ENCODE peak calls at places on chromosomes 1 and 21, in six cellular contexts. One of them, this sample, is unnamed.
A peak's percentile ranks its signal among the peaks of the same experiment; 100 is the strongest.

GRCh38 chr21:24217141-24217540 is 1390.1 kb downstream of the MRPL39 start:
- DNase-seq in body of pancreas: no peak
- DNase-seq in ovary: no peak
- DNase-seq in endothelial cell of umbilical vein: no peak
- DNase-seq in Peyer's patch: no peak
- DNase-seq in thyroid gland: no peak
- DNase-seq in this sample: no peak

GRCh38 chr1:153393926-153394325 is 3.1 kb upstream of the S100A8 start:
- DNase-seq in body of pancreas: no peak
- DNase-seq in ovary: no peak
- DNase-seq in endothelial cell of umbilical vein: no peak
- DNase-seq in Peyer's patch: no peak
- DNase-seq in thyroid gland: no peak
- DNase-seq in this sample: no peak

GRCh38 chr1:182962554-182963115 is 9.7 kb upstream of the SHCBP1L start:
- DNase-seq in body of pancreas: peak; percentile 73
- DNase-seq in ovary: peak; percentile 72
- DNase-seq in endothelial cell of umbilical vein: peak; percentile 91
- DNase-seq in Peyer's patch: peak; percentile 87
- DNase-seq in thyroid gland: peak; percentile 84
- DNase-seq in this sample: peak; percentile 57

GRCh38 chr1:156432109-156433018 is 63.4 kb downstream of the RHBG start:
- DNase-seq in body of pancreas: no peak
- DNase-seq in ovary: no peak
- DNase-seq in endothelial cell of umbilical vein: no peak
- DNase-seq in Peyer's patch: no peak
- DNase-seq in thyroid gland: no peak
- DNase-seq in this sample: no peak

GRCh38 chr21:15774590-15774989 is 44.8 kb downstream of the USP25 start:
- DNase-seq in body of pancreas: no peak
- DNase-seq in ovary: no peak
- DNase-seq in endothelial cell of umbilical vein: no peak
- DNase-seq in Peyer's patch: no peak
- DNase-seq in thyroid gland: no peak
- DNase-seq in this sample: no peak

GRCh38 chr1:193569696-193570269 is 383.4 kb upstream of the B3GALT2 start:
- DNase-seq in body of pancreas: no peak
- DNase-seq in ovary: no peak
- DNase-seq in endothelial cell of umbilical vein: no peak
- DNase-seq in Peyer's patch: no peak
- DNase-seq in thyroid gland: no peak
- DNase-seq in this sample: no peak

GRCh38 chr1:23824711-23825075 is 536 bp downstream of the HMGCL start:
- DNase-seq in body of pancreas: no peak
- DNase-seq in ovary: no peak
- DNase-seq in endothelial cell of umbilical vein: no peak
- DNase-seq in Peyer's patch: no peak
- DNase-seq in thyroid gland: no peak
- DNase-seq in this sample: no peak

GRCh38 chr1:64043328-64043727 is 160.1 kb upstream of the UBE2U start:
- DNase-seq in body of pancreas: no peak
- DNase-seq in ovary: no peak
- DNase-seq in endothelial cell of umbilical vein: no peak
- DNase-seq in Peyer's patch: no peak
- DNase-seq in thyroid gland: no peak
- DNase-seq in this sample: no peak

GRCh38 chr1:179014123-179014522 is 11.6 kb upstream of the FAM20B start:
- DNase-seq in body of pancreas: no peak
- DNase-seq in ovary: no peak
- DNase-seq in endothelial cell of umbilical vein: no peak
- DNase-seq in Peyer's patch: no peak
- DNase-seq in thyroid gland: no peak
- DNase-seq in this sample: no peak

GRCh38 chr1:230167419-230167852 is 100.4 kb downstream of the GALNT2 start:
- DNase-seq in body of pancreas: no peak
- DNase-seq in ovary: no peak
- DNase-seq in endothelial cell of umbilical vein: peak; percentile 33
- DNase-seq in Peyer's patch: peak; percentile 73
- DNase-seq in thyroid gland: peak; percentile 14
- DNase-seq in this sample: peak; percentile 53

GRCh38 chr21:36330904-36331303 is 10.9 kb downstream of the MORC3 start:
- DNase-seq in body of pancreas: peak; percentile 73
- DNase-seq in ovary: peak; percentile 23
- DNase-seq in endothelial cell of umbilical vein: peak; percentile 64
- DNase-seq in Peyer's patch: peak; percentile 81
- DNase-seq in thyroid gland: peak; percentile 60
- DNase-seq in this sample: no peak

GRCh38 chr1:19179597-19180271 is 30.3 kb downstream of the UBR4 start:
- DNase-seq in body of pancreas: peak; percentile 10
- DNase-seq in ovary: peak; percentile 27
- DNase-seq in endothelial cell of umbilical vein: peak; percentile 39
- DNase-seq in Peyer's patch: no peak
- DNase-seq in thyroid gland: peak; percentile 10
- DNase-seq in this sample: no peak

DNA sequence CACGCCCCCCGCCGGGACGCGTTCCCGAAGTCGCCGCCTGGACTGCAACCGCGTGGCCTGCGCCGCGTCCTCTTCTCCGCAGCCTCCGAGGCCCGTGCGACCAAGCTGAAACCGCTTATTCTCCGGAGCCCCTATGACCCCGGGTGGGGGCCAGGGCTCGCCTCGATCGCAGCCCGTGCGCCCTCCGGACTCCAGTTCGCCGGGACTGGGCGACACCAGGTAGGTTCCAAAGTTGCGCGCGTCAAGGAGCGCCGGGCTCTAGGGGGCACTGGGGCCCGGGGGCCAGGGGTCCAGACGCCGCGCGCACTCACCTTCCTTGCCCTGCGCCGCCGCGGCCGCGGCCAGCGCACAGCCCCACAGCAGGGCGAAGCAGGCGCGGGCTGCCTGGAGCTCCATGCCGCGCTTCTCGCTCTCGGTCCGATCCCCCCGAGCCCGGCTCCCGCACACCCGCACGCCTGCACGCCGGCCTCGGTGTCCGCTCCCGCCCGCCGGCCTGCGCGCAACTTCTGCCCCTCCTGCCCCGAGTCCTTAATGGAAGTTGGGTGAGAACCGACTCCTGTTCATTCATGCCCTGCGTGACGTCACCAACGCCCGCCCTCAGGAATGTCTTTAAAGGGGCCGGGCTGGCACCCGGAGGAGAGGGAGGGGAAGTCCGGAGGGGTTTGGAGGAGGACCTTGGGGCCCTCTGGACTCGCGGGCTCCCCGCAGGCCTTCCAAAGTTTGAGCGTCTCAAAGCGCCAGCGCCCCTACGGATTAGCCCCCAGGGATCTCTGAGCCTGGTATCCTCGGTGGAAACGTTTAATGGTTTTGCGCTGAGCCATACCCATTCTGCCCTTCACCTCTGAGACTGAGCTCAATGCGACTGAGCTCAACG is at the start of gene EPHA2:
- DNase-seq in body of pancreas: peak; percentile 96
- DNase-seq in ovary: peak; percentile 90
- DNase-seq in endothelial cell of umbilical vein: peak; percentile 90
- DNase-seq in Peyer's patch: peak; percentile 94
- DNase-seq in thyroid gland: peak; percentile 99
- DNase-seq in this sample: peak; percentile 64
- TF ChIP-seq POLR2A in body of pancreas: peak; percentile 96
- TF ChIP-seq POLR2A in ovary: peak; percentile 81
- TF ChIP-seq POLR2A in endothelial cell of umbilical vein: peak; percentile 99
- TF ChIP-seq POLR2A in Peyer's patch: peak; percentile 99
- TF ChIP-seq POLR2A in thyroid gland: peak; percentile 99
- TF ChIP-seq POLR2A in this sample: peak; percentile 95

GRCh38 chr1:37732111-37732780 is 32.7 kb downstream of the EPHA10 start:
- DNase-seq in body of pancreas: peak; percentile 10
- DNase-seq in ovary: no peak
- DNase-seq in endothelial cell of umbilical vein: no peak
- DNase-seq in Peyer's patch: peak; percentile 79
- DNase-seq in thyroid gland: no peak
- DNase-seq in this sample: no peak
- TF ChIP-seq POLR2A in body of pancreas: no peak
- TF ChIP-seq POLR2A in ovary: no peak
- TF ChIP-seq POLR2A in endothelial cell of umbilical vein: no peak
- TF ChIP-seq POLR2A in Peyer's patch: no peak
- TF ChIP-seq POLR2A in thyroid gland: no peak
- TF ChIP-seq POLR2A in this sample: no peak

GRCh38 chr1:109823543-109824348 is 60.0 kb upstream of the EPS8L3 start:
- DNase-seq in body of pancreas: peak; percentile 28
- DNase-seq in ovary: peak; percentile 34
- DNase-seq in endothelial cell of umbilical vein: no peak
- DNase-seq in Peyer's patch: no peak
- DNase-seq in thyroid gland: peak; percentile 45
- DNase-seq in this sample: no peak
- TF ChIP-seq POLR2A in body of pancreas: no peak
- TF ChIP-seq POLR2A in ovary: no peak
- TF ChIP-seq POLR2A in endothelial cell of umbilical vein: no peak
- TF ChIP-seq POLR2A in Peyer's patch: no peak
- TF ChIP-seq POLR2A in thyroid gland: no peak
- TF ChIP-seq POLR2A in this sample: peak; percentile 26

DNA sequence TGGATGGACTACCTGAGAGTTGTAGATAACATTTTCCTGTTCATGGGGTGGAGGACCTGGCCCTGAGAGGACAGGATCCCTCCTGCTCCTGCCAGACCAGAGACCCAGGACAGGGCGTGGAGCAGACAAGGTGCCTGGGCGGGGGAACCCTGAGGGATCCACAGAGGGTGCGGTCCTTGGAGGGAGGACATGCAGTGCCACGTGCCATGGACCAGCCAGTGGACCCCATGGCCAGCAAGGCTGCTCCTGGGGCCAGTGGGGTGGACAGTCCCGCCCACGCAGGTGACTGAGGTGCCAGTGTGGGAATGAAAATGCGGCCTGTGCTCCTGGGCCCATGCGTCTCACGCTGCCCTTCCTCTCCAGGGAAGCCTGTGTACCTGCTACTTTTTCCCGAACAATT is 3.6 kb downstream of the RER1 start:
- DNase-seq in body of pancreas: no peak
- DNase-seq in ovary: no peak
- DNase-seq in endothelial cell of umbilical vein: no peak
- DNase-seq in Peyer's patch: no peak
- DNase-seq in thyroid gland: no peak
- DNase-seq in this sample: no peak
- TF ChIP-seq POLR2A in body of pancreas: no peak
- TF ChIP-seq POLR2A in ovary: no peak
- TF ChIP-seq POLR2A in endothelial cell of umbilical vein: no peak
- TF ChIP-seq POLR2A in Peyer's patch: no peak
- TF ChIP-seq POLR2A in thyroid gland: no peak
- TF ChIP-seq POLR2A in this sample: no peak

DNA sequence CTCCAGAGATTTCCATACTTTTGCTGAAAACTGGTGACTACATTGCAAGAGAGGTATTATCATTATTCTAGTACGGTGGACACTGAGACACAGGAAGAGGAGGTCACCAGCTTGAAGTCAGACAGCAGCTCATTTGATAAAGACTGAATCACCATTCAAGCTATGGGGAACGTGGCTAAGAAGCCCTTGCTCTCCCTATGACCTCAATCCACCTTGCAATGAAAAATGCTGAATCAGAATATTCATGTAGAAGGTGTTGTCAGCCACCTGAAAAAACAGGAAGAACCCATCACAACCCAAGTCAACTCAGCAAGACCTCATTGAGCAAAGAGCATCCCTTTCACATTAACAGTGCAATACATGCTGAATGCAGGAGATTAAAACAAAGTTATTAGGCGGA is 59.0 kb upstream of the FGGY start:
- DNase-seq in body of pancreas: no peak
- DNase-seq in ovary: no peak
- DNase-seq in endothelial cell of umbilical vein: no peak
- DNase-seq in Peyer's patch: no peak
- DNase-seq in thyroid gland: no peak
- DNase-seq in this sample: no peak
- TF ChIP-seq POLR2A in body of pancreas: no peak
- TF ChIP-seq POLR2A in ovary: no peak
- TF ChIP-seq POLR2A in endothelial cell of umbilical vein: no peak
- TF ChIP-seq POLR2A in Peyer's patch: no peak
- TF ChIP-seq POLR2A in thyroid gland: no peak
- TF ChIP-seq POLR2A in this sample: no peak

GRCh38 chr1:181090653-181091126 is 2.2 kb downstream of the IER5 start:
- DNase-seq in body of pancreas: no peak
- DNase-seq in ovary: no peak
- DNase-seq in endothelial cell of umbilical vein: peak; percentile 51
- DNase-seq in Peyer's patch: peak; percentile 62
- DNase-seq in thyroid gland: no peak
- DNase-seq in this sample: no peak
- TF ChIP-seq POLR2A in body of pancreas: no peak
- TF ChIP-seq POLR2A in ovary: no peak
- TF ChIP-seq POLR2A in endothelial cell of umbilical vein: no peak
- TF ChIP-seq POLR2A in Peyer's patch: peak; percentile 16
- TF ChIP-seq POLR2A in thyroid gland: no peak
- TF ChIP-seq POLR2A in this sample: no peak

GRCh38 chr21:34886554-34887385 is 162.3 kb downstream of the RUNX1 start:
- DNase-seq in body of pancreas: peak; percentile 17
- DNase-seq in ovary: peak; percentile 36
- DNase-seq in endothelial cell of umbilical vein: peak; percentile 57
- DNase-seq in Peyer's patch: peak; percentile 58
- DNase-seq in thyroid gland: no peak
- DNase-seq in this sample: peak; percentile 50
- TF ChIP-seq POLR2A in body of pancreas: no peak
- TF ChIP-seq POLR2A in ovary: no peak
- TF ChIP-seq POLR2A in endothelial cell of umbilical vein: no peak
- TF ChIP-seq POLR2A in Peyer's patch: no peak
- TF ChIP-seq POLR2A in thyroid gland: no peak
- TF ChIP-seq POLR2A in this sample: peak; percentile 42